ENCODE peak calls at places on chromosomes 4 and X, in nine cellular contexts. R, B, G, L, Y, F, I, H and A are unnamed samples.

GRCh38 chrX:116732214-116732613 is 269.4 kb upstream of the CT83 start:
- DNase-seq in R (no peak), B (no peak), G (no peak), L (no peak), Y (no peak), F (no peak), I (no peak), H (no peak), A (no peak)

GRCh38 chrX:8783100-8784098 is 17.8 kb downstream of the FAM9A start:
- DNase-seq in R (no peak), B (no peak), G (peak; percentile 15), L (peak; percentile 30), Y (no peak), F (peak; percentile 11), I (peak; percentile 1), H (no peak), A (peak; percentile 42)

GRCh38 chr4:21765810-21766407 is 182.7 kb downstream of the KCNIP4 start:
- DNase-seq in R (no peak), B (no peak), G (no peak), L (no peak), Y (peak; percentile 51), F (no peak), I (peak; percentile 35), H (no peak), A (no peak)

GRCh38 chr4:108247511-108248088 is 78.9 kb upstream of the LEF1 start:
- DNase-seq in R (no peak), B (peak; percentile 3), G (no peak), L (no peak), Y (peak; percentile 45), F (no peak), I (peak; percentile 7), H (no peak), A (no peak)

GRCh38 chr4:41307633-41308032 is 50.9 kb downstream of the UCHL1 start:
- DNase-seq in R (no peak), B (no peak), G (peak; percentile 31), L (no peak), Y (peak; percentile 47), F (no peak), I (no peak), H (no peak), A (no peak)

GRCh38 chr4:111406036-111406435 is 739.2 kb upstream of the FAM241A start:
- DNase-seq in R (no peak), B (no peak), G (no peak), L (no peak), Y (no peak), F (no peak), I (no peak), H (no peak), A (no peak)

GRCh38 chrX:135477576-135477975 is 42.9 kb upstream of the INTS6L start:
- DNase-seq in R (peak; percentile 64), B (peak; percentile 44), G (peak; percentile 81), L (peak; percentile 40), Y (no peak), F (peak; percentile 5), I (peak; percentile 63), H (no peak), A (peak; percentile 20)

GRCh38 chr4:52477191-52477590 is 181.9 kb downstream of the USP46 start:
- DNase-seq in R (no peak), B (no peak), G (no peak), L (no peak), Y (no peak), F (no peak), I (no peak), H (no peak), A (no peak)

GRCh38 chr4:113148925-113149324 is 99.5 kb downstream of the ANK2 start:
- DNase-seq in R (no peak), B (no peak), G (no peak), L (no peak), Y (no peak), F (no peak), I (no peak), H (no peak), A (no peak)

GRCh38 chr4:113145519-113146291 is 96.3 kb downstream of the ANK2 start:
- DNase-seq in R (peak; percentile 15), B (no peak), G (peak; percentile 44), L (no peak), Y (no peak), F (no peak), I (no peak), H (no peak), A (no peak)

GRCh38 chr4:113147498-113148231 is 98.2 kb downstream of the ANK2 start:
- DNase-seq in R (no peak), B (no peak), G (no peak), L (no peak), Y (no peak), F (no peak), I (no peak), H (no peak), A (no peak)

GRCh38 chr4:113145147-113145518 is 95.7 kb downstream of the ANK2 start:
- DNase-seq in R (no peak), B (no peak), G (no peak), L (no peak), Y (no peak), F (no peak), I (no peak), H (no peak), A (no peak)

DNA sequence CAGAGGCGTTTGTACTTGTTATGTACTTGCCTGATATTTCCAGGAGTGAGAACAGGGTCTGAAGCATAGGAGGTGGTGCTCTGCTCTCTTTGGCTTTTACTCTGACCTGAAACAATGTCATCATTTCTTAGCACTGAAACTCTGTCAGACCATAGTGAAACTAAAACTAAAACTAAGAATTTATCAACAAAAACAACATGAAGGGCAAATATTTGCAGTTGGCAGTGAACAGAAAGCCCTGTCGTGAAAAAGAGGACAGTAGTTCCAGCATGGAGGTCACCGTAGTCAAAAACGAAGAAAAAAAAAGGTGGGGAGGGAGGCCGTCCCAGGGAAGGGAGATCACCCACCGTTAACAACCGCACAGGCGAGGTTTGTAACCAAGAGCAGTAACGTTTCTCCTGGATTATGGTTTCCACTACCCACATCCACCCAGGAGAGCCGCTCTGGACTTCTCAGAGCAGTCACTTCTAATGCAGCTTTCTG is 97.5 kb downstream of the ANK2 start:
- DNase-seq in R (no peak), B (no peak), G (no peak), L (no peak), Y (no peak), F (no peak), I (no peak), H (no peak), A (no peak)
- H3K27ac ChIP-seq in R (peak overlapping the region; percentile 96), B (no peak overlapping the region), G (peak overlapping the region; percentile 87), L (no peak overlapping the region), Y (no peak overlapping the region), F (no peak overlapping the region), I (peak overlapping the region; percentile 37), H (peak overlapping the region; percentile 75), A (no peak overlapping the region)

GRCh38 chr4:7759635-7760034 is 180.0 kb downstream of the AFAP1 start:
- DNase-seq in R (peak; percentile 5), B (no peak), G (no peak), L (no peak), Y (no peak), F (no peak), I (no peak), H (no peak), A (no peak)
- H3K4me1 ChIP-seq in R (peaks cover 7% of the 10 kb centered on the region), B (peaks cover 14% of the 10 kb centered on the region), G (peaks cover 3% of the 10 kb centered on the region), L (peaks cover 17% of the 10 kb centered on the region), Y (peaks cover 17% of the 10 kb centered on the region), F (peaks cover 14% of the 10 kb centered on the region), I (no peaks in the 10 kb centered on the region), H (peaks cover 5% of the 10 kb centered on the region), A (peaks cover 30% of the 10 kb centered on the region)

GRCh38 chr4:140742838-140743193 is 13.4 kb downstream of the TBC1D9 start:
- DNase-seq in R (no peak), B (no peak), G (no peak), L (no peak), Y (no peak), F (no peak), I (no peak), H (no peak), A (no peak)

GRCh38 chr4:140740422-140740821 is 15.8 kb downstream of the TBC1D9 start:
- DNase-seq in R (no peak), B (no peak), G (no peak), L (no peak), Y (no peak), F (no peak), I (no peak), H (no peak), A (no peak)

GRCh38 chr4:140740906-140741670 is 15.1 kb downstream of the TBC1D9 start:
- DNase-seq in R (no peak), B (no peak), G (no peak), L (no peak), Y (no peak), F (no peak), I (no peak), H (no peak), A (no peak)

GRCh38 chr4:140744421-140744820 is 11.8 kb downstream of the TBC1D9 start:
- DNase-seq in R (no peak), B (no peak), G (no peak), L (no peak), Y (no peak), F (no peak), I (no peak), H (no peak), A (no peak)

DNA sequence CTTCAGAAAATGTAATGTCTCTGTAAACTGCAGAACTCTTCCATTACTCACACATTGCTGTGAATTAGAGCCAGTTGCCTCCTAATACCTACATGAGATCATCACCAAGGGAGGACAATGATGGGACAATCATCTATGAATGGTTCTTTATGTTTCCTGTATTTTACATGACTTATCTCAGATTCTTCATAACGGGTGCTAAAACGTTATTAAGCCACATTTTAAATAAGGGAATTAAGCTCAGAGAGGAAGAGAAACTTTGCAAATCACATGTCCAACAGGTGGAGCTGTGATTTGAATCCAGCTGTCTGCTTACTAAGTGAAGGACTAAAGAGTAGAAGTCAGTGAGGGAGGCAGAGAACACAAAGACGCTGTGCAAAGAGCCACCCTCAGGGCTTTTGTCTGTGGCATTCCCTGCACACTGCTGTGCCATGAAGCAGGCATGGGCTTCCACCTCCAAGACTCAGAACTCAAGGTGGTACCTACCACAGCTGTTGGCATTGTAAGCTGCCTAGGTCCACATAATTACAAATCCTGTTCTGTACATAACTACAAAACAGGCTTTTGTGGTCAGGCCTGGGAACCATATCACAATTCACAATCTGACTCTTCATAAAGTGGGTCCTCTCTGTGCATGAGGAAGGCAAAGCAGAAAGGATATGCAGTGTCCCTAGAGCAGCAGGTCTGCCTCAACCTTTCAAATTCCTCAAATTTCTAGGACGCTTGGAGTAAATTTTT is 12.8 kb downstream of the TBC1D9 start:
- DNase-seq in R (no peak), B (peak; percentile 45), G (no peak), L (no peak), Y (no peak), F (no peak), I (peak; percentile 54), H (no peak), A (no peak)
- H3K27ac ChIP-seq in R (no peak overlapping the region), B (no peak overlapping the region), G (no peak overlapping the region), L (no peak overlapping the region), Y (no peak overlapping the region), F (no peak overlapping the region), I (no peak overlapping the region), H (no peak overlapping the region), A (no peak overlapping the region)

DNA sequence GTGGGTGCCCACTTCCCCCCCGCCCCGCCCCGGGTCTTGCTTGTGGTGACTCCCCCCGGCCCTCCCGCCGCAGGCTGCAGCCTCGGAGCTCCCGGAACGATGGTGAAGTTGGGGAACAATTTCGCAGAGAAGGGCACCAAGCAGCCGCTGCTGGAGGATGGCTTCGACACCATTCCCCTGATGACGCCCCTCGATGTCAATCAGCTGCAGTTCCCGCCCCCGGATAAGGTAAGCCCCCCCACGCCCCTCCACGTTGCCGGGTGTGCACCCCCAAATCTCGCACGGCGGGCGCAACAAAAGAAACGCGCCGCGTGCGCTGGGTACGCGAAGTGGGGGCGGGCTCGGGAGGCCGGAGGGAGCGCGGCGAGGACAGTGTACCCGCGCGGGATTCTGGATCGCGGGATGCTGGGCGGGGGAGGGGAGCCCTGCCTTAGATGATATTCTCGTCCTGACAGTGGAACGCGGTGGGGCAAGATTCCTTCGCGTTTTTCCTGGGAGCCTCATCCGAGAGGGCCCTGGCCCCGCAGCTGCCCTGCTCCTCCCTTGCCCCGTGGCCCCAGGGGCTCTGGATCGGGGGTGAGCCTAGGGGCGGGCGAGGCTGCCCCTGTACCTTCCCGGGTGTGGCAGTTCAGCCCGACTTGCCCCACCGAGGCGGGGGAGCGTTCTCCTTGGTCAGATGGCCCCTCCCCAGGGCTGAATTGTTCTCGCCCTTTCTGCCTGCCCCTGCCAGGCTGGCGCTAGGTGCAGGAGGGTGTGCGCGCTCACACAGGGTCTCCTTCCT is 819 bp downstream of the NSG1 start:
- DNase-seq in R (no peak), B (no peak), G (no peak), L (no peak), Y (no peak), F (no peak), I (no peak), H (no peak), A (no peak)
- H3K4me1 ChIP-seq in R (peaks cover 1% of the 10 kb centered on the region), B (peaks cover 3% of the 10 kb centered on the region), G (peaks cover 20% of the 10 kb centered on the region), L (peaks cover 23% of the 10 kb centered on the region), Y (no peaks in the 10 kb centered on the region), F (peaks cover 18% of the 10 kb centered on the region), I (no peaks in the 10 kb centered on the region), H (peaks cover 12% of the 10 kb centered on the region), A (no peaks in the 10 kb centered on the region)